ENCODE peak calls at places on chromosomes 1 and 21, in five cellular contexts. C, Z, L, M and Y are unnamed samples.

GRCh38 chr21:43916691-43917514 is 51.9 kb downstream of the AGPAT3 start:
- DNase-seq in C (no peak), Z (no peak), M (no peak), L (no peak), Y (no peak)

GRCh38 chr1:48058135-48058534 is 61.0 kb upstream of the TRABD2B start:
- DNase-seq in M (no peak), L (no peak), C (no peak), Z (no peak), Y (no peak)

GRCh38 chr1:161988413-161988812 is 35.3 kb downstream of the OLFML2B start:
- DNase-seq in Z (no peak), L (no peak), M (no peak), C (no peak), Y (no peak)

GRCh38 chr1:42135426-42135825 is 17.8 kb upstream of the GUCA2B start:
- DNase-seq in L (no peak), C (no peak), Z (no peak), M (no peak), Y (peak; percentile 23)

GRCh38 chr1:65150583-65151263 is 2.7 kb downstream of the AK4 start:
- DNase-seq in Z (no peak), L (no peak), C (peak; percentile 58), M (no peak), Y (no peak)

GRCh38 chr1:22326931-22327330 is 124.7 kb upstream of the ZBTB40 start:
- DNase-seq in L (no peak), M (no peak), Z (no peak), C (peak; percentile 14), Y (no peak)

GRCh38 chr1:161915051-161915503 is 108.6 kb downstream of the OLFML2B start:
- DNase-seq in C (no peak), L (no peak), Z (peak; percentile 11), M (no peak), Y (peak; percentile 50)

GRCh38 chr1:113940365-113941244 is 11.5 kb downstream of the HIPK1 start:
- DNase-seq in C (no peak), M (no peak), L (no peak), Z (no peak), Y (no peak)

GRCh38 chr1:82073659-82074058 is 272.9 kb downstream of the ADGRL2 start:
- DNase-seq in M (no peak), C (no peak), L (no peak), Z (no peak), Y (no peak)

DNA sequence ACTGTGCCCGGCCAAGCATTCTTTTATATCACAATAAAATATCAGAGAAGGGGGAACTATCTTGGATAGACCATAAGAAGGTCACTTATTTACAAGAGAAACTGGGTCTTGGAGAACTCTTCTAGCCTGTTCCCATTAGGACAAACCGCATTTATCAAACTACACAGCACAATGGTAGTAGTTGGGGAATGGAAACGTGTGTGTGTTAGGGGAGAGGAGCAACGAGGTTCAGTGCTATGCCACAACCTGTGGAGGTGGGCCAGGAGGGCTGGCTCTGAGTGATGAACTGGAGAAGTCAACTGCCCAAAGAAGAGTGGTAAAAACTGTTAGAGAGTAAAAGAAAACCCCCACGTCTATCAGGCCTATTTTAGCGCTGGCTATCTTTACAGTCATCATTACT is 1.6 kb downstream of the DONSON start:
- DNase-seq in Z (no peak), M (no peak), L (no peak), C (no peak), Y (no peak)
- H3K4me3 ChIP-seq in Z (no peak overlapping the region), M (peak overlapping the region; percentile 0), L (no peak overlapping the region), C (no peak overlapping the region), Y (peak overlapping the region; percentile 69)

GRCh38 chr1:205585835-205586785 is 45.7 kb downstream of the ELK4 start:
- DNase-seq in L (no peak), C (peak; percentile 80), Z (no peak), M (no peak), Y (no peak)

GRCh38 chr1:205585169-205585834 is 46.5 kb downstream of the ELK4 start:
- DNase-seq in M (no peak), L (no peak), C (no peak), Z (no peak), Y (no peak)

GRCh38 chr1:205582471-205583291 is 49.1 kb downstream of the ELK4 start:
- DNase-seq in L (no peak), C (peak; percentile 87), M (no peak), Z (no peak), Y (no peak)

GRCh38 chr1:205583461-205584130 is 48.2 kb downstream of the ELK4 start:
- DNase-seq in C (peak; percentile 80), M (no peak), Z (no peak), L (no peak), Y (no peak)

GRCh38 chr1:205584732-205585131 is 47.1 kb downstream of the ELK4 start:
- DNase-seq in Z (no peak), L (no peak), C (peak; percentile 81), M (no peak), Y (no peak)
- TF ChIP-seq CTCF in Z (peak; percentile 41), L (peak; percentile 33), C (no peak), M (peak; percentile 34), Y (peak; percentile 43)

GRCh38 chr1:66413139-66413755 is 120.7 kb upstream of the SGIP1 start:
- DNase-seq in M (no peak), C (no peak), L (peak; percentile 6), Z (no peak), Y (no peak)

GRCh38 chr1:66415326-66415725 is 118.6 kb upstream of the SGIP1 start:
- DNase-seq in C (no peak), Z (no peak), M (no peak), L (no peak), Y (no peak)

GRCh38 chr1:66418021-66418420 is 115.9 kb upstream of the SGIP1 start:
- DNase-seq in M (no peak), Z (no peak), L (no peak), C (no peak), Y (no peak)

GRCh38 chr1:66416295-66416694 is 117.7 kb upstream of the SGIP1 start:
- DNase-seq in Z (no peak), L (no peak), M (no peak), C (no peak), Y (peak; percentile 29)

DNA sequence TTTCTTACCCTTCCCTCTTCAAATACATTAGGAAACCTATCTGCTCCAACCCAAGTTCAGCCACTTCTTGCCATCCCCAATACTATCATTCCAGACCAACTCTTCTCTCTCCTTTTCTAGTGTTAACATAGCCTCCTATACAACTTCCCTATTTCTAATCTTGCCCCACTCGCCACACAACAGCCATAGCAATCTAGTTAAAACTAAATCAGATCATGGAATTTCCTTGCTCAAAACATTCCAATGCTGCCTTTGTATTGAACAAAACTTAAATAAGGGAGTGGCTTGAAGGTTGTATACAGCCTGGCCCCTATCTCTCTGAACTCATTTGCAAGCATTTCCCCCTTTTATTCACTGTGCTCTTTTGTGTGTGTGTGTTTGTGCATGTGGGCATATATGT is 118.1 kb upstream of the SGIP1 start:
- DNase-seq in L (no peak), M (no peak), C (no peak), Z (no peak), Y (no peak)
- H3K4me3 ChIP-seq in L (no peak overlapping the region), M (no peak overlapping the region), C (no peak overlapping the region), Z (no peak overlapping the region), Y (no peak overlapping the region)

DNA sequence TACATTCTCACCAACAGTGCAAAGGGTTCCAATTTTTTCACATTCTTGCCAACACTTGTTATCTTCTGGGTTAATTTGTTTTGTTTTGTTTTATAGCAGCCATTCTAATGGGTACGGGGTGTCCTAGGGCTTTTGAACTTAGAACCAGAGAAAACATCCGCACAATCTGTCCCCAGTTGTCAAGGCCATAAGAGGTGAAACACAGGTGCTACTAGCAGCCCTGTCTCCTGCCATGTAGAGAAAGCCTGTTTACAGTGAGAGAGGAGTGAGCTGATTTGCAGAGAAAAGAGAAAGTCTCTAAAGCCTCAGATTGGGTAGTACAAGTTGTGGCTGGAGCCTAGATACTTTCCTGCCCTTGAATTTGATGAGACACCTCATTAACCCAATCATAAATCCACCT is 46.4 kb upstream of the BMP8B start:
- DNase-seq in L (no peak), M (no peak), Z (no peak), C (no peak), Y (no peak)
- TF ChIP-seq CTCF in L (no peak), M (no peak), Z (no peak), C (no peak), Y (no peak)

DNA sequence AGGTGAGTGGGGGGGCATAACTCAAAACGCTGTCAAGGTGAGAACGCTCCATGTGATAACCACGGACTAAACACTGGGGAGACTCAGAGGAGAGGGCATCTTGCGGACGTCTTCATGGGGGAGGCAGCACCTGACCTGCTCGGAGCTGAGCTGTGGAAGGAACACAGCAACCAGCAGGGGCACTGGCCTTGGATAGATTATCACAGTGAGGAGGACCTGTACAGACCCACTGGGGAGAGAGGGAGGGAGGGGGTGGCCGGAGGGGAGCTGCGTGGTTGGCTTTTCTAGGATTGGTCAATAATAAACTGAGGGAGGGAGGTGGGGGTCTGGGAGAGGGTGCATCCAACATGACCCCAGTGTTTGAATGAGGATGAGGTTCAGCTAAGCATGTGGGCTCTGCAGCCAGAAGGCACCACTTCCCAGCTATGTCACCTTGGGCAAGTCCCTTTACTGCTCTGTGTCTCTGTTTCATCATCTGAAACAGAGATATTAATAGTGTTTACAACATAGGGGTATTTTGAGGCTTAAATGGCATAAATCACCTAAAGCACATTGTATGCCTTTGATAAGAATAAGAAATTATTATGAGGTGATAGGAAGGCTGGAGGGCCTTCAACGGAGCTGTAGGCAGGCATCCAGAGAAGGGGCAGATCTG is 123.3 kb downstream of the GRIK3 start:
- DNase-seq in C (no peak), M (no peak), L (no peak), Z (no peak), Y (no peak)
- H3K4me3 ChIP-seq in C (no peak overlapping the region), M (no peak overlapping the region), L (no peak overlapping the region), Z (no peak overlapping the region), Y (no peak overlapping the region)

GRCh38 chr21:39644069-39644468 is 31.3 kb downstream of the B3GALT5 start:
- DNase-seq in M (no peak), C (no peak), L (no peak), Z (no peak), Y (no peak)

GRCh38 chr21:39637971-39638628 is 25.4 kb downstream of the B3GALT5 start:
- DNase-seq in C (no peak), L (no peak), M (no peak), Z (no peak), Y (no peak)

GRCh38 chr21:39640754-39641153 is 28.0 kb downstream of the B3GALT5 start:
- DNase-seq in L (no peak), Z (no peak), C (no peak), M (no peak), Y (no peak)

GRCh38 chr21:39645331-39645730 is 32.6 kb downstream of the B3GALT5 start:
- DNase-seq in C (no peak), Z (no peak), M (no peak), L (no peak), Y (no peak)

DNA sequence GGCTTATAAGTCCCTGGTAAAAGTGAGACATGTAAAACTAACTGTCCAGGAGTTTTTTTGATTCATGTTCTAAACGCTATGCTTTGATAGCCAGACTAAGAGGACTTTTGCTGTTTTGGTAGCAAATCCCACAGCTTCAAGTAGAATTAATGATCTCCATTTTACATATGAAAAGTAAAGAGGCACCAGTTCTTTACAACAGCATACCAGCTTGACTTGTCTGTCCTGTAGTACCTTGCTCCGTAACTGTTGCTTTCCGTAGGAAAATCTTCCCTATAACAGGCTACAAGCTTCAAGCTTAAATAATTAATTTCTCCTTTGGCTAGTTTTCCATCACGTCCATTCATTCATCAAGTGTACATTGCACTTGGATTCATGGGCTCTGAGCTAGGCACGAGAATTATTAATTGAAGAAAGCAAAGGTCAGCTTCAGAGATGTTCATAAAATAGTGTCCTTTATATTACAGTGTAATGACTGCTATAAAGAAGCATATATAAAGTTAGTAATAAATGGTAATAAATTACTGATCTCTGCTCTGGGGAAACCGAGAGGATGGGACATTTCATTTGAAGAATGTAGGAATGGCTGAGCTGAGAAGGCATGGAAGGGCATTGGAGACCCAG is 29.2 kb downstream of the B3GALT5 start:
- DNase-seq in C (no peak), M (no peak), Z (no peak), L (no peak), Y (no peak)
- TF ChIP-seq CTCF in C (no peak), M (no peak), Z (no peak), L (no peak), Y (no peak)

GRCh38 chr1:36572906-36573305 is 90.2 kb upstream of the CSF3R start:
- DNase-seq in M (no peak), L (no peak), C (no peak), Z (no peak), Y (no peak)
- H3K4me3 ChIP-seq in M (no peak overlapping the region), L (no peak overlapping the region), C (no peak overlapping the region), Z (no peak overlapping the region), Y (no peak overlapping the region)